ENCODE peak calls at places on chromosomes 1 and 21, in nine cellular contexts. N is occipital lobe; A is lower lobe of right lung; D is cardiac muscle cell; E is DMS53; C is HTR-8/SVneo; L is NAMALWA; X is midbrain; R is activated CD4-positive, CD25-positive, alpha-beta regulatory T cell. O is an unnamed sample.

GRCh38 chr1:228079601-228080263 is 2.8 kb upstream of the ARF1 start:
- DNase-seq in N (no peak), A (peak), D (no peak), E (no peak), C (no peak), L (no peak), X (no peak), R (no peak), O (no peak)

GRCh38 chr1:216332462-216332861 is 90.8 kb downstream of the USH2A start:
- DNase-seq in N (no peak), A (no peak), D (no peak), E (peak), C (no peak), L (no peak), X (no peak), R (no peak), O (no peak)

GRCh38 chr1:113142791-113143190 is 69.8 kb downstream of the LRIG2 start:
- DNase-seq in N (no peak), A (no peak), D (no peak), E (no peak), C (no peak), L (no peak), X (no peak), R (no peak), O (peak)

GRCh38 chr21:45497846-45498645 is 44.2 kb downstream of the SLC19A1 start:
- DNase-seq in N (no peak), A (peak), D (no peak), E (no peak), C (no peak), L (no peak), X (no peak), R (no peak), O (no peak)

GRCh38 chr21:34509151-34509550 is 2.9 kb downstream of the KCNE1 start:
- DNase-seq in N (no peak), A (no peak), D (no peak), E (peak), C (no peak), L (no peak), X (no peak), R (no peak), O (no peak)

GRCh38 chr21:34890724-34891609 is 158.1 kb downstream of the RUNX1 start:
- DNase-seq in N (no peak), A (peak), D (peak), E (peak), C (no peak), L (no peak), X (no peak), R (no peak), O (peak)

GRCh38 chr1:35932941-35933340 is 2.0 kb downstream of the AGO3 start:
- DNase-seq in N (no peak), A (no peak), D (no peak), E (no peak), C (no peak), L (peak), X (no peak), R (no peak), O (no peak)

GRCh38 chr1:172286629-172287076 is 133.8 kb upstream of the C1orf105 start:
- DNase-seq in N (no peak), A (no peak), D (no peak), E (no peak), C (peak), L (no peak), X (no peak), R (no peak), O (peak)

GRCh38 chr1:26530540-26530897 is 958 bp downstream of the RPS6KA1 start:
- DNase-seq in N (no peak), A (no peak), D (no peak), E (no peak), C (no peak), L (peak), X (no peak), R (no peak), O (no peak)

GRCh38 chr1:177013273-177013672 is 151.2 kb downstream of the ASTN1 start:
- DNase-seq in N (no peak), A (no peak), D (no peak), E (no peak), C (no peak), L (no peak), X (no peak), R (no peak), O (no peak)

GRCh38 chr1:33655496-33655895 is 183.1 kb downstream of the ZSCAN20 start:
- DNase-seq in N (no peak), A (no peak), D (no peak), E (no peak), C (no peak), L (no peak), X (no peak), R (no peak), O (no peak)

GRCh38 chr1:176073524-176074157 is 133.4 kb downstream of the COP1 start:
- DNase-seq in N (peak), A (no peak), D (peak), E (peak), C (peak), L (peak), X (peak), R (no peak), O (peak)

GRCh38 chr21:32884062-32884461 is 112.5 kb upstream of the PAXBP1 start:
- DNase-seq in N (no peak), A (no peak), D (no peak), E (peak), C (no peak), L (no peak), X (no peak), R (no peak), O (no peak)

GRCh38 chr21:28974531-28975227 is 18.0 kb downstream of the LTN1 start:
- DNase-seq in N (no peak), A (no peak), D (no peak), E (no peak), C (no peak), L (no peak), X (no peak), R (no peak), O (no peak)

GRCh38 chr1:56780128-56780750 is 39.0 kb downstream of the FYB2 start:
- DNase-seq in N (no peak), A (no peak), D (no peak), E (no peak), C (no peak), L (no peak), X (no peak), R (no peak), O (no peak)

GRCh38 chr1:231871471-231871870 is 244.9 kb downstream of the DISC1 start:
- DNase-seq in N (no peak), A (no peak), D (no peak), E (no peak), C (no peak), L (no peak), X (no peak), R (no peak), O (no peak)

GRCh38 chr1:41622859-41623732 is 138.6 kb upstream of the EDN2 start:
- DNase-seq in N (no peak), A (no peak), D (no peak), E (peak), C (no peak), L (peak), X (no peak), R (no peak), O (no peak)

GRCh38 chr1:202807926-202808757 is at the start of gene KDM5B:
- DNase-seq in N (peak), A (peak), D (peak), E (peak), C (peak), L (no peak), X (peak), R (peak), O (peak)

GRCh38 chr1:100921110-100921706 is 25.3 kb downstream of the SLC30A7 start:
- DNase-seq in N (no peak), A (no peak), D (peak), E (peak), C (no peak), L (peak), X (peak), R (no peak), O (peak)